ENCODE peak calls at places on chromosomes 7 and 10, in ten cellular contexts. E is Peyer's patch, U is cardiac muscle cell, X is lower lobe of right lung, Z is tibial artery, J is AG04450, I is sigmoid colon, S is Panc1, H is tibial nerve, W is psoas muscle. T is an unnamed sample.
A peak's percentile ranks its signal among the peaks of the same experiment; 100 is the strongest.

GRCh38 chr10:43599333-43599732 is 6.9 kb upstream of the ZNF485 start:
- DNase-seq in I (no peak), Z (no peak), U (no peak), E (no peak), W (no peak), H (no peak), S (no peak), X (no peak), J (no peak), T (no peak)

GRCh38 chr7:27554826-27555225 is 107.9 kb downstream of the HIBADH start:
- DNase-seq in S (no peak), I (no peak), E (no peak), X (no peak), H (no peak), J (no peak), Z (no peak), W (no peak), U (no peak), T (no peak)

GRCh38 chr10:88932539-88933256 is 19.9 kb downstream of the ACTA2 start:
- DNase-seq in H (peak; percentile 57), W (peak; percentile 24), E (no peak), Z (peak; percentile 70), J (peak; percentile 62), S (peak; percentile 69), X (no peak), I (peak; percentile 83), U (peak; percentile 89), T (peak; percentile 76)

GRCh38 chr10:127142141-127142540 is 54.2 kb downstream of the INSYN2A start:
- DNase-seq in H (no peak), X (no peak), I (no peak), E (no peak), Z (no peak), S (no peak), U (no peak), W (no peak), J (no peak), T (no peak)

GRCh38 chr7:51328351-51328801 is 11.8 kb upstream of the COBL start:
- DNase-seq in X (no peak), Z (no peak), W (no peak), J (no peak), E (no peak), S (no peak), I (no peak), H (no peak), U (no peak), T (no peak)

GRCh38 chr10:33706746-33707145 is 372.3 kb upstream of the NRP1 start:
- DNase-seq in Z (no peak), H (peak; percentile 20), E (no peak), J (no peak), U (peak; percentile 50), W (no peak), I (no peak), X (no peak), S (no peak), T (no peak)

GRCh38 chr7:33882040-33882800 is 23.1 kb upstream of the BMPER start:
- DNase-seq in Z (peak; percentile 74), S (no peak), H (peak; percentile 52), E (no peak), W (peak; percentile 36), I (peak; percentile 83), X (no peak), J (no peak), U (peak; percentile 91), T (no peak)

GRCh38 chr10:14383266-14383665 is 52.5 kb upstream of the FRMD4A start:
- DNase-seq in X (no peak), J (no peak), W (no peak), Z (no peak), I (no peak), H (no peak), S (no peak), U (no peak), E (no peak), T (peak; percentile 57)

GRCh38 chr10:116070743-116071320 is 202.2 kb downstream of the GFRA1 start:
- DNase-seq in Z (no peak), I (no peak), U (no peak), X (no peak), W (no peak), J (no peak), H (no peak), S (no peak), E (no peak), T (no peak)

GRCh38 chr7:77313876-77314480 is 102.2 kb downstream of the GSAP start:
- DNase-seq in U (no peak), X (no peak), S (no peak), H (no peak), E (no peak), J (no peak), I (no peak), Z (no peak), W (no peak), T (no peak)

GRCh38 chr10:62183442-62183841 is 85.2 kb downstream of the RTKN2 start:
- DNase-seq in X (no peak), I (no peak), U (no peak), Z (no peak), J (no peak), S (no peak), H (no peak), W (no peak), E (no peak), T (no peak)

GRCh38 chr7:105621617-105622016 is 40.3 kb upstream of the EFCAB10 start:
- DNase-seq in H (no peak), Z (peak; percentile 28), J (no peak), W (peak; percentile 29), S (no peak), E (no peak), U (peak; percentile 73), I (peak; percentile 89), X (no peak), T (no peak)

GRCh38 chr10:4246881-4247358 is 461.9 kb upstream of the KLF6 start:
- DNase-seq in H (no peak), X (no peak), W (no peak), E (no peak), I (no peak), Z (no peak), U (peak; percentile 88), S (no peak), J (peak; percentile 79), T (peak; percentile 85)

GRCh38 chr7:78539825-78540224 is 741.3 kb downstream of the PHTF2 start:
- DNase-seq in S (no peak), U (no peak), W (no peak), E (no peak), Z (no peak), H (no peak), X (no peak), J (no peak), I (no peak), T (no peak)

DNA sequence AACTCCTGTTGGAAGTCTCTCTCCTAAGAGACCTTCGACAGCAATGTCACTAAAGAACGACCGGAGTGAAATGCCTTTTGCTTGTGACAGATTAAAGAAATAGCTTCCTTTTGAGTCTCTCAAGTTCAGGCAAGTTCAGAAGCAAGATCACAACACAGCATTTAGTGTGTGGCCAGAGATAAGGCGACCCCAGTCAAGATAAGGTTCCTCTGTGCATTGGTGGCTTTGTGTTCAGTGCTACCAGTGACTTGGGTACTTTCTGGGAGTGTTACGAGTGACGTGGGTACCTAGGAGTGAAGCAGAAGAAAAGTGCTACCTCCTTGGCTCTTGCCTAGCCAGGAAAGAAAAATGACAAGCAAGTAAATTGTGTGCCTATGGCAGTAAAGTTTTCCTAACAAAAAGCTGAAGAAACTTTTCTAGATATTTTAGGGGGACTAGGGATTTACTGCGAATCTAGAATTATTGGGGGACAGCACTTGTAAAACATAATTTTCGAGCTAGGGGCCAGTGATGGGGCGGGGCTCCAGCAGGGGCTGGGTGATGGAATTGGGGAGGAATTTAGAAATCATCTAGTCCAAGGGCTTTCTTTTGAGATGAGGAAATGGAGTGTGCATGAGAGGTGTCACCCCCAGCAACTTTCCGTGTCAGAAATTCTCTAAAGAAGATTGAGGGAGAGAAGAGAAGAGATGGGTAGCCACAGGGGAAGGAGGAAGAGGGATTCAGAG is 191.9 kb upstream of the LYZL2 start:
- DNase-seq in J (no peak), H (no peak), S (no peak), I (no peak), Z (no peak), U (no peak), W (no peak), X (no peak), E (no peak), T (peak; percentile 28)
- H3K27me3 ChIP-seq in J (no peaks in the 10 kb centered on the region), H (no peaks in the 10 kb centered on the region), S (no peaks in the 10 kb centered on the region), I (no peaks in the 10 kb centered on the region), Z (no peaks in the 10 kb centered on the region), U (no peaks in the 10 kb centered on the region), W (no peaks in the 10 kb centered on the region), X (no peaks in the 10 kb centered on the region), E (no peaks in the 10 kb centered on the region), T (no peaks in the 10 kb centered on the region)

DNA sequence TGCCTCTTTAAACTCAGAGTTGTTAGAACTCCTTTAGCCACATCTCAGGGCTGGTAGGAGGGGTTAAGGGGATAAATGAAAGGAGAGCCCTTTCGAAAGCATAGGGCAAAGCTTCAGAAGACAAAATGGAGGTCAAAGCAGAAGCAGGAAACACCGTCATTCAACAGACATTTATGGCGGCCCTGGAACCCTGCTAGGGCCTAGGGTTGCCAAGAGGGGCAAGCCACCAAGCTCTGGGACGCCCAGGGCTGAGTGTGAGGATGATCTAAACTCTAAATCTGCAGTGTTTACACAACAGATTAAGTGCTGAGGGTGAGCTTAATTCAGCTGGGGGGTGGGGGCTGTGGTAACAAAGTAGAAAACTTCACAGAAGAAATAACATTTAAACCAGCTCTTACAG is 79.0 kb upstream of the NFE2L3 start:
- DNase-seq in H (no peak), I (no peak), W (no peak), J (no peak), E (no peak), Z (no peak), U (no peak), X (no peak), S (no peak), T (no peak)
- TF ChIP-seq CTCF in H (no peak), I (no peak), W (no peak), J (no peak), E (no peak), Z (no peak), U (no peak), X (no peak), S (no peak), T (no peak)

DNA sequence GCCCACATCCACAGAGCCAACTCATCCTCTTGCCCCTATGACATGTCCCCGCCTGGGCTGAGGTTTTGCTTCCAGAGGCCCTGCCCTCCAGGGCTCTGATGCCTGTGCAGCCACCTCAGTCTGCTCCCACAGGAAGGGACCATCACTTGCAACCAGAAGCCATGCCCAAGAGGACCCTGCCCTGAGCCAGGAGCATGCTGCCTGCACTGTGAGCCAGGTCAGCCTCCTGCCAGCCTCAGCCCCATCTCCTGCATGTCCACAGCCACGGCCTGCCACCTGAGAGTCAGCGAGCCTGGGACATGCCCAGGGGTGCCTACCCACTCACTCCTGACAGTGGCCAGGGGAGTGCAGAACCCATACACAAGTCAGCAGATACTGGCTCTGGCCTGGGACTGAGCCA is 6.6 kb upstream of the KCP start:
- DNase-seq in J (no peak), Z (no peak), W (no peak), S (no peak), H (no peak), X (no peak), U (no peak), I (peak; percentile 43), E (peak; percentile 13), T (no peak)
- H3K27me3 ChIP-seq in J (peaks cover 77% of the 10 kb centered on the region), Z (no peaks in the 10 kb centered on the region), W (no peaks in the 10 kb centered on the region), S (peaks cover 4% of the 10 kb centered on the region), H (peaks cover 67% of the 10 kb centered on the region), X (peaks cover 48% of the 10 kb centered on the region), U (peaks cover 70% of the 10 kb centered on the region), I (peaks cover 8% of the 10 kb centered on the region), E (peaks cover 3% of the 10 kb centered on the region), T (peaks cover 54% of the 10 kb centered on the region)

GRCh38 chr7:46478046-46478445 is 557.0 kb upstream of the IGFBP3 start:
- DNase-seq in Z (no peak), X (no peak), S (no peak), I (no peak), H (no peak), E (no peak), W (no peak), J (no peak), U (no peak), T (peak; percentile 73)
- TF ChIP-seq CTCF in Z (no peak), X (no peak), S (no peak), I (no peak), H (no peak), E (no peak), W (no peak), J (no peak), U (no peak), T (no peak)